ENCODE peak calls at places on chromosomes 11 and 22, in four cellular contexts. T is IMR-90, Y is adrenal gland, W is psoas muscle. X is an unnamed sample. For H3K36me3 and H3K4me1, the result is how much of the 10 kb centered on the place peaks cover.

GRCh38 chr22:24445481-24446290 is 18.3 kb downstream of the ADORA2A start:
- DNase-seq in T (no peak), Y (peak), W (no peak), X (no peak)

GRCh38 chr22:46561435-46561905 is 24.1 kb upstream of the CELSR1 start:
- DNase-seq in T (peak), Y (no peak), W (peak), X (peak)

GRCh38 chr22:46728470-46728869 is 9.6 kb downstream of the CERK start:
- DNase-seq in T (no peak), Y (peak), W (peak), X (no peak)

GRCh38 chr11:31687861-31688260 is 123.3 kb downstream of the PAX6 start:
- DNase-seq in T (no peak), Y (no peak), W (no peak), X (no peak)

GRCh38 chr11:11798586-11799438 is 43.0 kb upstream of the USP47 start:
- DNase-seq in T (peak), Y (peak), W (peak), X (peak)

GRCh38 chr11:115290479-115291390 is 213.5 kb downstream of the CADM1 start:
- DNase-seq in T (no peak), Y (no peak), W (no peak), X (no peak)

GRCh38 chr11:117717485-117718314 is 79.3 kb downstream of the DSCAML1 start:
- DNase-seq in T (no peak), Y (peak), W (no peak), X (peak)

GRCh38 chr11:111327908-111328624 is 29.7 kb downstream of the POU2AF3 start:
- DNase-seq in T (no peak), Y (peak), W (peak), X (peak)

GRCh38 chr11:68946416-68947090 is 34.2 kb downstream of the MRGPRD start:
- DNase-seq in T (peak), Y (no peak), W (no peak), X (no peak)

GRCh38 chr11:68047437-68048290 is 8.8 kb downstream of the TCIRG1 start:
- DNase-seq in T (no peak), Y (no peak), W (peak), X (no peak)

GRCh38 chr11:74398244-74399159 is at the start of gene PGM2L1:
- DNase-seq in T (peak), Y (peak), W (peak), X (peak)

GRCh38 chr11:118928870-118929495 is 3.3 kb upstream of the BCL9L start:
- DNase-seq in T (peak), Y (peak), W (no peak), X (no peak)

GRCh38 chr11:132844956-132845355 is 687.3 kb downstream of the OPCML start:
- DNase-seq in T (peak), Y (no peak), W (no peak), X (no peak)

GRCh38 chr22:36337365-36338130 is 50.2 kb downstream of the MYH9 start:
- DNase-seq in T (no peak), Y (no peak), W (no peak), X (no peak)

GRCh38 chr11:59918987-59919589 is 19.1 kb upstream of the OOSP1 start:
- DNase-seq in T (peak), Y (no peak), W (no peak), X (no peak)

GRCh38 chr11:79440451-79441158 is at the start of gene TENM4:
- DNase-seq in T (peak), Y (peak), W (peak), X (peak)

GRCh38 chr11:16981651-16982194 is 32.5 kb downstream of the PLEKHA7 start:
- DNase-seq in T (peak), Y (peak), W (no peak), X (peak)

GRCh38 chr22:43750751-43751150 is 61.4 kb downstream of the EFCAB6 start:
- DNase-seq in T (no peak), Y (no peak), W (no peak), X (no peak)

GRCh38 chr22:46678785-46679700 is 58.9 kb downstream of the GRAMD4 start:
- DNase-seq in T (peak), Y (no peak), W (no peak), X (no peak)

GRCh38 chr11:120229451-120230424 is 10.2 kb upstream of the POU2F3 start:
- DNase-seq in T (peak), Y (peak), W (no peak), X (no peak)

GRCh38 chr22:42945027-42945426 is 69.9 kb downstream of the PACSIN2 start:
- DNase-seq in T (no peak), Y (no peak), W (no peak), X (no peak)

GRCh38 chr11:57349491-57350274 is 11.5 kb downstream of the P2RX3 start:
- DNase-seq in T (peak), Y (peak), W (peak), X (peak)

GRCh38 chr22:24142241-24142640 is 39.0 kb upstream of the SUSD2 start:
- DNase-seq in T (no peak), Y (no peak), W (no peak), X (no peak)

GRCh38 chr22:46654426-46654825 is 34.2 kb downstream of the GRAMD4 start:
- DNase-seq in T (no peak), Y (no peak), W (no peak), X (peak)

GRCh38 chr22:50177537-50178470 is 7.3 kb downstream of the PANX2 start:
- DNase-seq in T (no peak), Y (no peak), W (peak), X (no peak)

GRCh38 chr11:73982595-73982989 is at the start of gene UCP2:
- DNase-seq in T (peak), Y (peak), W (peak), X (peak)

GRCh38 chr11:126716456-126717083 is 284.0 kb downstream of the KIRREL3 start:
- DNase-seq in T (peak), Y (peak), W (no peak), X (peak)

GRCh38 chr11:2196970-2197770 is 25.6 kb upstream of the TH start:
- DNase-seq in T (peak), Y (peak), W (peak), X (peak)

GRCh38 chr22:49564054-49564453 is 263.6 kb downstream of the BRD1 start:
- DNase-seq in T (no peak), Y (no peak), W (no peak), X (no peak)

GRCh38 chr11:41383768-41384167 is 75.7 kb downstream of the LRRC4C start:
- DNase-seq in T (no peak), Y (no peak), W (no peak), X (no peak)

GRCh38 chr11:114163231-114163631 is 103.7 kb downstream of the ZBTB16 start:
- DNase-seq in T (peak), Y (no peak), W (peak), X (peak)

GRCh38 chr11:2194877-2195755 is 23.5 kb upstream of the TH start:
- DNase-seq in T (peak), Y (peak), W (no peak), X (peak)

GRCh38 chr22:22378446-22379415 is 129.8 kb downstream of the ZNF280B start:
- DNase-seq in T (no peak), Y (no peak), W (no peak), X (no peak)

GRCh38 chr11:134576721-134577171 is 164.7 kb upstream of the B3GAT1 start:
- DNase-seq in T (no peak), Y (peak), W (no peak), X (no peak)

GRCh38 chr11:74932169-74932568 is 16.7 kb downstream of the XRRA1 start:
- DNase-seq in T (peak), Y (no peak), W (no peak), X (no peak)

GRCh38 chr11:39630365-39630764 is 1829.1 kb downstream of the LRRC4C start:
- DNase-seq in T (no peak), Y (no peak), W (no peak), X (no peak)

GRCh38 chr22:39518124-39518786 is 2.1 kb upstream of the ATF4 start:
- DNase-seq in T (peak), Y (no peak), W (peak), X (peak)

GRCh38 chr22:30984317-30984716 is 15.3 kb downstream of the TUG1 start:
- DNase-seq in T (no peak), Y (no peak), W (no peak), X (no peak)

GRCh38 chr11:44383246-44383645 is 73.3 kb upstream of the ALX4 start:
- DNase-seq in T (no peak), Y (no peak), W (no peak), X (no peak)
- TF ChIP-seq CTCF in T (no peak), Y (no peak), W (no peak), X (no peak)

GRCh38 chr22:20573830-20574615 is 66.6 kb downstream of the MED15 start:
- DNase-seq in T (no peak), Y (no peak), W (peak), X (no peak)
- H3K36me3 ChIP-seq in T (half or more), Y (half or more), W (under half), X (under half)

DNA sequence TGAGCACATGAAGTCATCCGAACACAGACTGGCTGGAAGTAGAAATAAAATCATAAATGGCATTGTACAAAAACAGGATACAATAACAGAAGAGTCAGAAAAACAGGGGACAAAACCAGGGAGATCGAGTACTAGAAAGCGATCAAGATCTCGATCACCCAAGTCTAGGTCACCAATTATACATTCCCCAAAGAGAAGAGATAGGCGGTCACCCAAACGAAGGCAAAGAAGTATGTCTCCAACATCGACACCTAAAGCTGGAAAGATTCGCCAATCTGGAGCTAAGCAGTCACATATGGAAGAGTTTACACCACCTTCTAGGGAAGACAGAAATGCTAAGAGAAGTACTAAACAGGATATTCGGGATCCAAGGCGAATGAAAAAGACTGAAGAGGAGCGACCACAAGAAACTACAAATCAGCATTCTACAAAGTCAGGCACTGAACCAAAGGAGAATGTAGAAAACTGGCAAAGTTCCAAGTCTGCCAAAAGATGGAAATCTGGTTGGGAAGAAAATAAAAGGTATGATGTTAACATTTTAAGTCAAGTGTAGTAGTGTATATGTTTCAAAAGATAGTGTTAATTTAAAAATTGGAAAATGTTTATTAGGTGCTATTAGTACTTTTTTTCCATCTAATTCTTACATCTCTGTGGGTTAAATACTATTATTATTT is 9.4 kb downstream of the PCF11 start:
- DNase-seq in T (no peak), Y (no peak), W (no peak), X (no peak)
- H3K4me1 ChIP-seq in T (under half), Y (under half), W (under half), X (under half)

GRCh38 chr11:37710031-37710430 is 1112.0 kb upstream of the RAG2 start:
- DNase-seq in T (peak), Y (no peak), W (no peak), X (no peak)

GRCh38 chr11:37712246-37712645 is 1114.2 kb upstream of the RAG2 start:
- DNase-seq in T (peak), Y (no peak), W (no peak), X (no peak)
- TF ChIP-seq CTCF in T (peak), Y (no peak), W (no peak), X (no peak)

GRCh38 chr11:33982661-33983060 is 68.9 kb upstream of the CAPRIN1 start:
- DNase-seq in T (no peak), Y (no peak), W (no peak), X (no peak)
- H3K36me3 ChIP-seq in T (under half), Y (under half), W (under half), X (under half)

DNA sequence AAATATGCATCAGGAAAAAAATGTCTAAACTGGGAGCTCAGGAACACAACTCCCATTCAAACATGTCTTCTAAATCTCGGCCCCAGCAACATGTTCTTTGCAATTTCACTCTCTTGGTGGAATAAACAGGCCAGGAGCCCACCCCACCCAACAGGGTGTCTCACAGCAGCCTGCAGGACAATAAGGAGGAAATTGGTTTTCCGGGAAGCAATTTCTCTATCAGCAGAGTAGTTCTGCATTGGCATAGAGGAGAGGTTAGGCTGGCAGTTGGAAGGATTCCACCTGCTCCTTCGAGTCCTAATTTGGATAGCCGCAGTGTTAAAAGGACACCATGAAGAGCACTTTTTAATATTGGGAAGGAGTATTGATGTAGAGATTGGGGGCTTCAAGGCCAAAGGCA is 55.9 kb upstream of the BARX2 start:
- DNase-seq in T (no peak), Y (no peak), W (no peak), X (no peak)
- H3K4me1 ChIP-seq in T (under half), Y (under half), W (under half), X (under half)

GRCh38 chr11:101323997-101324396 is 194.4 kb upstream of the PGR start:
- DNase-seq in T (no peak), Y (no peak), W (no peak), X (no peak)
- TF ChIP-seq CTCF in T (no peak), Y (no peak), W (no peak), X (no peak)

DNA sequence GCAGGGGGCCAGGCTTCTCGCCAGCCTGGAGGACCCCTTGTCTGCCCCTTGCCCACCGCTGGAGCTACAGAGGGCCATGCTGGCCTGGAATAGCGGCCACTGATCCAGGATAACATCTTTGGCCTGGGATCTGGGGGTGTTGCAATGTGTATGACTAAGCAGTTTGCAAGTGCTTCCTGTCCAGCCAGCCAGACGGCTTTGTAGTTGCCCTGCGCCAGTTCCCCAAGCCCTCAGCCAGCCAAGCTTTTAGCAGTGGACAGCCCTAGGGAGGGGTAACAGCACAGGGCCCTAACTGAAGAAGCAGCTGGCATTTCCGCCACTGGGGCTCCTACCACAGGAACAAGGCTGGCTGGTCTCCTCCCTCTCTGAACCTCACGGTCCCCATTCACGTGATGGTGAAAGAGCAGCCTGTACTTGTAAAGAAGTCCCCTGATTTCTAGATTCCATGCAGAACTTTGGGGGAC is 32.1 kb downstream of the UQCR10 start:
- DNase-seq in T (peak), Y (peak), W (peak), X (peak)
- H3K36me3 ChIP-seq in T (under half), Y (under half), W (under half), X (under half)